ENCODE peak calls at places on chromosome 6, in ten cellular contexts. A is heart right ventricle, X is OCI-LY7, O is cardiac muscle cell, W is endothelial cell of umbilical vein, R is neural progenitor cell, C is ascending aorta, M is uterus, L is transverse colon, V is upper lobe of right lung. J is an unnamed sample. For H3K4me1, the result is how much of the 10 kb centered on the place peaks cover.

GRCh38 chr6:122673345-122673961 is 63.2 kb downstream of the PKIB start:
- DNase-seq in C (no peak), X (no peak), L (no peak), W (no peak), A (no peak), O (no peak), M (no peak), V (no peak), R (no peak), J (no peak)

GRCh38 chr6:134647861-134648260 is 302.0 kb downstream of the ALDH8A1 start:
- DNase-seq in L (no peak), W (no peak), A (no peak), M (no peak), R (no peak), C (no peak), V (no peak), O (peak), X (no peak), J (no peak)

GRCh38 chr6:119132211-119133004 is 53.9 kb upstream of the FAM184A start:
- DNase-seq in A (no peak), M (no peak), V (no peak), L (no peak), W (no peak), C (no peak), O (peak), X (no peak), R (no peak), J (no peak)

GRCh38 chr6:42049116-42049809 is 1.1 kb upstream of the TAF8 start:
- DNase-seq in W (no peak), A (peak), O (no peak), R (no peak), X (peak), L (no peak), M (peak), V (peak), C (no peak), J (peak)

GRCh38 chr6:158850807-158851115 is 31.6 kb upstream of the EZR start:
- DNase-seq in O (peak), L (no peak), C (no peak), V (no peak), R (no peak), W (no peak), A (no peak), M (no peak), X (no peak), J (no peak)

GRCh38 chr6:135423649-135424128 is 73.9 kb downstream of the AHI1 start:
- DNase-seq in A (no peak), V (no peak), O (peak), W (peak), X (peak), M (no peak), R (peak), L (no peak), C (no peak), J (no peak)

GRCh38 chr6:166582258-166582657 is 4.2 kb downstream of the RAMACL start:
- DNase-seq in W (no peak), V (no peak), R (no peak), O (peak), A (no peak), L (no peak), M (no peak), C (no peak), X (no peak), J (no peak)

GRCh38 chr6:91020741-91021140 is 433.9 kb upstream of the MAP3K7 start:
- DNase-seq in W (no peak), X (no peak), R (no peak), O (no peak), M (no peak), C (no peak), A (no peak), V (no peak), L (no peak), J (no peak)

GRCh38 chr6:109434456-109434855 is 6.0 kb downstream of the PPIL6 start:
- DNase-seq in V (no peak), O (peak), L (no peak), A (no peak), X (no peak), W (no peak), M (no peak), C (no peak), R (no peak), J (no peak)

GRCh38 chr6:14965340-14966102 is 280.3 kb upstream of the JARID2 start:
- DNase-seq in M (no peak), O (no peak), V (no peak), X (no peak), A (no peak), W (no peak), C (no peak), L (no peak), R (no peak), J (no peak)

GRCh38 chr6:25263602-25264001 is 15.6 kb upstream of the CARMIL1 start:
- DNase-seq in O (peak), X (no peak), W (no peak), V (no peak), M (no peak), C (no peak), L (no peak), A (no peak), R (no peak), J (no peak)

GRCh38 chr6:28656715-28657114 is 131.0 kb downstream of the GPX5 start:
- DNase-seq in V (no peak), W (no peak), O (no peak), R (no peak), L (no peak), A (no peak), M (no peak), X (peak), C (no peak), J (no peak)

GRCh38 chr6:24330137-24330732 is 27.6 kb downstream of the DCDC2 start:
- DNase-seq in L (no peak), X (no peak), V (no peak), C (no peak), W (no peak), A (no peak), R (no peak), M (no peak), O (peak), J (no peak)

GRCh38 chr6:41503841-41504525 is 42.2 kb upstream of the FOXP4 start:
- DNase-seq in W (peak), M (peak), V (no peak), C (no peak), X (no peak), A (no peak), R (peak), O (peak), L (no peak), J (no peak)

GRCh38 chr6:26327450-26328264 is 37.3 kb upstream of the BTN3A2 start:
- DNase-seq in O (peak), W (peak), X (peak), M (no peak), V (no peak), L (peak), A (no peak), R (peak), C (no peak), J (no peak)

GRCh38 chr6:133301739-133302138 is 60.6 kb downstream of the EYA4 start:
- DNase-seq in M (no peak), V (no peak), O (no peak), X (no peak), R (no peak), W (no peak), L (no peak), C (no peak), A (no peak), J (no peak)

GRCh38 chr6:149889321-149889720 is 8.6 kb downstream of the RAET1E start:
- DNase-seq in A (no peak), M (no peak), O (no peak), X (no peak), R (no peak), C (no peak), V (no peak), L (no peak), W (no peak), J (no peak)

GRCh38 chr6:50889492-50889891 is 70.8 kb downstream of the TFAP2B start:
- DNase-seq in X (no peak), A (no peak), O (no peak), V (no peak), M (no peak), R (no peak), W (no peak), C (no peak), L (no peak), J (no peak)

GRCh38 chr6:42142118-42142835 is at the start of gene C6orf132:
- DNase-seq in X (no peak), L (peak), A (peak), W (no peak), R (peak), O (peak), C (no peak), V (peak), M (peak), J (no peak)

GRCh38 chr6:47551670-47552069 is 74.1 kb downstream of the CD2AP start:
- DNase-seq in W (no peak), M (no peak), X (no peak), C (no peak), R (no peak), L (no peak), O (no peak), V (no peak), A (no peak), J (no peak)

GRCh38 chr6:125529061-125529460 is 220.4 kb upstream of the HEY2 start:
- DNase-seq in W (no peak), A (no peak), V (no peak), X (no peak), C (no peak), O (no peak), R (peak), L (no peak), M (no peak), J (no peak)

GRCh38 chr6:35185302-35185681 is 28.5 kb upstream of the SCUBE3 start:
- DNase-seq in A (peak), V (peak), C (no peak), M (no peak), R (no peak), O (peak), X (no peak), W (no peak), L (no peak), J (no peak)

GRCh38 chr6:35183281-35183680 is 30.5 kb upstream of the SCUBE3 start:
- DNase-seq in M (no peak), R (no peak), O (no peak), W (no peak), A (no peak), X (no peak), L (no peak), V (no peak), C (no peak), J (no peak)

GRCh38 chr6:35185971-35186370 is 27.8 kb upstream of the SCUBE3 start:
- DNase-seq in X (no peak), V (no peak), R (no peak), W (no peak), L (no peak), M (no peak), O (no peak), C (no peak), A (no peak), J (no peak)

GRCh38 chr6:35183935-35184334 is 29.8 kb upstream of the SCUBE3 start:
- DNase-seq in C (no peak), O (no peak), M (no peak), L (no peak), A (no peak), X (no peak), V (no peak), R (no peak), W (no peak), J (no peak)

GRCh38 chr6:35184580-35185301 is 29.0 kb upstream of the SCUBE3 start:
- DNase-seq in V (no peak), W (no peak), A (no peak), L (no peak), O (no peak), M (no peak), X (no peak), C (no peak), R (no peak), J (no peak)
- H3K4me1 ChIP-seq in V (under half), W (under half), A (under half), L (under half), O (half or more), M (under half), X (under half), C (under half), R (under half), J (under half)

GRCh38 chr6:56914791-56915658 is 39.9 kb upstream of the BEND6 start:
- DNase-seq in A (peak), O (no peak), R (no peak), X (no peak), M (no peak), L (no peak), C (no peak), W (no peak), V (no peak), J (no peak)
- H3K27ac ChIP-seq in A (no peak), O (no peak), R (no peak), X (no peak), M (no peak), L (no peak), C (no peak), W (no peak), V (no peak), J (no peak)

GRCh38 chr6:35754452-35755321 is 17.9 kb downstream of the ARMC12 start:
- DNase-seq in M (no peak), R (no peak), O (no peak), X (no peak), C (no peak), A (no peak), L (no peak), V (no peak), W (no peak), J (no peak)
- TF ChIP-seq CTCF in M (no peak), R (no peak), O (no peak), X (peak), C (no peak), A (no peak), L (no peak), V (no peak), W (no peak), J (no peak)

GRCh38 chr6:16687045-16687444 is 74.2 kb downstream of the ATXN1 start:
- DNase-seq in O (no peak), X (no peak), R (no peak), C (no peak), W (no peak), V (no peak), L (no peak), M (no peak), A (no peak), J (no peak)
- H3K4me1 ChIP-seq in O (under half), X (under half), R (under half), C (under half), W (under half), V (under half), L (under half), M (under half), A (half or more), J (half or more)

GRCh38 chr6:105374010-105374420 is 28.9 kb downstream of the PREP start:
- DNase-seq in L (no peak), X (no peak), R (no peak), O (peak), C (no peak), M (no peak), V (no peak), W (peak), A (no peak), J (no peak)
- H3K27ac ChIP-seq in L (peak), X (no peak), R (no peak), O (no peak), C (no peak), M (no peak), V (peak), W (peak), A (no peak), J (no peak)

GRCh38 chr6:157227202-157228166 is 95.8 kb downstream of the TMEM242 start:
- DNase-seq in C (no peak), M (no peak), R (no peak), L (no peak), O (no peak), A (no peak), V (peak), X (peak), W (peak), J (peak)
- TF ChIP-seq CTCF in C (no peak), M (peak), R (peak), L (peak), O (peak), A (peak), V (peak), X (peak), W (peak), J (no peak)

DNA sequence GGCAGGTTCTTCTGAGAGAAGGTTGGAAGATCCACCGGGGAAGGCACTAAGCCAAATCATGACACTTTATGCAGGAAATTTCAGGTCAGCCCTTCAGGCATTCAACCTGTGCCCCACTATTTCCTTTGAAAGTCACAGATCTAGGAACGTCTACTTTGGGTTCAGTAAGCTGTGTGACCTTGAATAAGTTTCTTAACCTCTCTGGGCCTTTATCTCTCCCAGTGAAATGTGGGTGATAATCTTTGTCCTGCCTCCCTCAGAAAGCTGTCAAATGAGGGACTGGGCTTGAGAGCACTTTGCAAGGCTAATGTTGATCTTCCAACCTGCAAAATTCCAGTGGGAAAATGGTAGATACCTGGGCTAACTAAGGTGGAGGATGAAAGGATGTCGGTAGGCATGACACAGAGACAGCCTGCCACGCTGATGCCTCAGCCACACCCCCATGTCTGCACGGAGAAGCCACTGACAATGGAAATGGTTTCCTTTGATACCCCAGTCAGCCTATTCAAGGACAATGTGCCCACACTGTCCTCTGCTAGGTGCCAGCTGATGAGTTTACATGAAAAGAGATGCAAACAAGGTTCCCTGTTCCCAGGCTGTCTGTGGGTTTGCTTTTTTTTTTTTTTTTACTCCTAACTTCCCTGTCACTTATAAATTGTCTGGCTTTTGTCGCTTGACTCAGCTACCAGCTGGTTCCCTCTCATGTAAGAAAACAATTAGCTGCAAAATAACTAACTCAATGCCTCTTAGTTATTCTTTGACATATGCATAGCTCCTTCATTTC is 9.3 kb downstream of the BNIP5 start:
- DNase-seq in W (no peak), V (no peak), C (no peak), X (no peak), R (no peak), A (no peak), L (no peak), M (no peak), O (no peak), J (no peak)
- H3K4me1 ChIP-seq in W (under half), V (under half), C (under half), X (under half), R (under half), A (under half), L (under half), M (under half), O (under half), J (under half)